ENCODE peak calls at places on chromosomes 2 and 18, in nine cellular contexts. H is tibial artery, Q is choroid plexus epithelial cell, E is fibroblast of mammary gland, O is GM12878, P is spleen, G is tibial nerve, C is uterus, S is IMR-90. R is an unnamed sample.

GRCh38 chr2:47221956-47222355 is 66.8 kb upstream of the STPG4 start:
- DNase-seq in H (peak), G (no peak), P (no peak), C (peak), E (peak), O (no peak), Q (peak), S (peak), R (no peak)

GRCh38 chr2:75287624-75288313 is 88.4 kb upstream of the TACR1 start:
- DNase-seq in Q (no peak), C (no peak), H (no peak), O (no peak), S (no peak), P (no peak), E (no peak), G (no peak), R (no peak)

GRCh38 chr2:225735844-225736243 is 336.3 kb downstream of the NYAP2 start:
- DNase-seq in G (no peak), P (no peak), E (peak), H (no peak), Q (peak), C (peak), S (peak), O (no peak), R (peak)

GRCh38 chr2:33442528-33443069 is 33.9 kb upstream of the RASGRP3 start:
- DNase-seq in P (no peak), Q (no peak), E (peak), H (no peak), O (no peak), G (no peak), S (no peak), C (no peak), R (no peak)

GRCh38 chr2:64143154-64144056 is 815 bp downstream of the PELI1 start:
- DNase-seq in H (no peak), S (peak), P (no peak), C (peak), Q (peak), O (no peak), G (no peak), E (peak), R (no peak)

GRCh38 chr2:42510191-42510929 is 16.6 kb upstream of the KCNG3 start:
- DNase-seq in Q (peak), O (no peak), H (no peak), P (no peak), E (no peak), S (no peak), G (no peak), C (no peak), R (no peak)

GRCh38 chr2:120561393-120562035 is 174.2 kb upstream of the GLI2 start:
- DNase-seq in S (no peak), H (no peak), Q (no peak), O (no peak), C (no peak), P (no peak), E (no peak), G (no peak), R (no peak)

GRCh38 chr2:9732824-9733223 is 102.0 kb upstream of the YWHAQ start:
- DNase-seq in O (no peak), H (no peak), C (no peak), G (no peak), P (no peak), E (no peak), S (no peak), Q (no peak), R (no peak)

GRCh38 chr2:96099861-96100798 is 16.2 kb downstream of the ADRA2B start:
- DNase-seq in H (peak), O (no peak), E (no peak), Q (no peak), P (peak), G (no peak), C (peak), S (no peak), R (no peak)

GRCh38 chr2:197322729-197323720 is 12.4 kb upstream of the ANKRD44 start:
- DNase-seq in H (no peak), O (no peak), C (no peak), Q (no peak), G (no peak), P (no peak), S (no peak), E (no peak), R (no peak)

GRCh38 chr2:28683100-28683706 is 68.4 kb upstream of the PPP1CB start:
- DNase-seq in Q (peak), P (no peak), S (peak), O (no peak), C (peak), H (peak), E (peak), G (peak), R (no peak)

GRCh38 chr2:65076345-65076710 is 20.1 kb downstream of the CEP68 start:
- DNase-seq in S (peak), C (no peak), G (no peak), P (no peak), O (no peak), H (no peak), E (peak), Q (peak), R (peak)

GRCh38 chr2:20759487-20759886 is 63.4 kb downstream of the LDAH start:
- DNase-seq in P (no peak), S (no peak), C (no peak), Q (no peak), G (no peak), E (no peak), O (no peak), H (no peak), R (no peak)

GRCh38 chr2:64420675-64421074 is 33.3 kb upstream of the LGALSL start:
- DNase-seq in P (no peak), S (no peak), E (no peak), O (no peak), G (no peak), Q (no peak), H (no peak), C (no peak), R (no peak)

GRCh38 chr2:127163922-127164321 is 56.2 kb downstream of the CYP27C1 start:
- DNase-seq in C (no peak), Q (no peak), P (no peak), O (no peak), G (no peak), S (no peak), E (no peak), H (no peak), R (no peak)

GRCh38 chr18:59381949-59382348 is 22.9 kb upstream of the LMAN1 start:
- DNase-seq in H (no peak), P (no peak), S (no peak), O (no peak), Q (no peak), C (no peak), E (no peak), G (no peak), R (no peak)

GRCh38 chr2:106886916-106887758 is 1.2 kb upstream of the ST6GAL2 start:
- DNase-seq in E (no peak), G (no peak), Q (peak), O (no peak), H (peak), C (no peak), P (no peak), S (no peak), R (no peak)

GRCh38 chr2:98012561-98012979 is 16.8 kb upstream of the TMEM131 start:
- DNase-seq in P (peak), O (peak), C (no peak), H (no peak), E (no peak), G (no peak), Q (peak), S (no peak), R (no peak)

GRCh38 chr2:226837334-226837733 is 1.5 kb downstream of the RHBDD1 start:
- DNase-seq in O (no peak), S (no peak), G (no peak), P (no peak), H (no peak), C (no peak), Q (no peak), E (no peak), R (no peak)

GRCh38 chr2:239018291-239019192 is 170.7 kb downstream of the TWIST2 start:
- DNase-seq in E (no peak), H (peak), O (no peak), C (no peak), P (peak), S (no peak), Q (no peak), G (no peak), R (no peak)

GRCh38 chr2:157439792-157440186 is 4.1 kb downstream of the CYTIP start:
- DNase-seq in P (no peak), G (no peak), C (no peak), H (no peak), O (no peak), E (no peak), S (no peak), Q (no peak), R (no peak)

GRCh38 chr18:21997207-21998143 is 171.9 kb upstream of the GATA6 start:
- DNase-seq in P (no peak), S (peak), O (peak), E (peak), C (peak), Q (peak), H (no peak), G (no peak), R (no peak)

GRCh38 chr2:85754313-85755095 is 713 bp downstream of the ATOH8 start:
- DNase-seq in Q (peak), P (no peak), G (no peak), S (peak), C (no peak), E (no peak), O (no peak), H (peak), R (no peak)

GRCh38 chr18:70907673-70908072 is 618.8 kb downstream of the SOCS6 start:
- DNase-seq in C (no peak), S (no peak), P (no peak), E (no peak), Q (peak), O (no peak), G (no peak), H (no peak), R (no peak)

GRCh38 chr18:55265130-55265675 is 305.9 kb upstream of the CCDC68 start:
- DNase-seq in Q (no peak), C (no peak), S (no peak), H (no peak), E (no peak), P (no peak), G (no peak), O (no peak), R (no peak)

GRCh38 chr2:145431181-145431951 is 911.4 kb upstream of the ZEB2 start:
- DNase-seq in C (no peak), E (no peak), H (no peak), S (no peak), Q (no peak), P (no peak), O (no peak), G (no peak), R (no peak)

DNA sequence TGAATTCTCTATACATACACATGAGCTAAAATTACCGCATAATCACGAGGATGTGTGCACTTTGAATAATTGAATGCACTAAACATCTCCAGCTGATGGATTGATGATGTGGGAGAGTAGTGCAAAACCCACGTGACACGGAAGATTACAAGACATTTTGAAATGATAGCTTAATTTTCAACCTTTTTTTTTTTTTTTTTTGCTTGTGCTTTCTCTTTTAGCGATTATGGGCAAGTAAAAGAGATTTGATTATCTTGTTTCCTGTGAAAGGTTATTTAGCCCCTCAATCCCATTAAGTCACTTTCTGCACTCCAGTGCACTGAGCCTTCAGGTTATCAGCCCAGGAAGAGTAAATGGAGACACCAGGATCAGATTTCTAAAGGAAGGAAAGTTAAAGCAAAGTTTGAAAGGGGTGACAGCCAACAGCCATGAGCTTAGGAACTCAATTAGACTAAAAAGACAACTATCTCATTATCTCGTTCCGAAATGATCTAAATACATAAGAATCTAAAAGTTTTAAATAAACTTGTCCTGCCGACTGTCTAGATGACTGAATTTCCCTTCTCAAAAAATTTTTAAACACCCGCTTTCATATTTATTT is 81.6 kb downstream of the CDK15 start:
- DNase-seq in G (no peak), Q (no peak), O (no peak), P (no peak), C (no peak), H (no peak), S (peak), E (no peak), R (no peak)
- H3K4me3 ChIP-seq in G (peak), Q (peak), O (no peak), P (no peak), C (no peak), H (no peak), S (peak), E (no peak), R (peak)

GRCh38 chr2:237675326-237675725 is 47.9 kb downstream of the LRRFIP1 start:
- DNase-seq in G (no peak), P (no peak), C (no peak), S (no peak), E (no peak), H (no peak), O (no peak), Q (no peak), R (no peak)
- TF ChIP-seq CTCF in G (no peak), P (no peak), C (no peak), S (no peak), E (no peak), H (no peak), O (no peak), Q (no peak), R (no peak)

DNA sequence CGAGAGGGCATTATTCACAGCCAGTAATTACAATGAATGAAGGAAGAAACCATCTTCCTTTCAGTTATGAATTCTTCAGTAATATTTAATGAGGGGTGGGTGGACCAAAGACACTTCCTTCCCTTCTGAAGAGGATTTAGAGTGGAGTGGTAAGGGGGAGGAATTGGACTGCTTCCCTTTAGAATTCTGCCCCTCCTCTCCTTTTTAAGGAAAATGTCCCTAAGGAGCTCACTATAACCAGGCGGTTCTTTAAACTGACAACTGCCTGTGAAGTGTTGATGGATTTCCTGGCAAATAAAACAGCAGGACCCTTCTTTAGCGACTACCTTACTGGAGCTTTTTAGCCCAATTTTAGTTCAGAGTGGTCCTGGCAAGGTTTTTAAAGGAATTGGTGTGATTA is 86.4 kb downstream of the LIMS1 start:
- DNase-seq in O (no peak), E (no peak), P (no peak), H (no peak), C (no peak), S (no peak), Q (no peak), G (no peak), R (no peak)
- H3K4me3 ChIP-seq in O (no peak), E (no peak), P (no peak), H (no peak), C (no peak), S (no peak), Q (no peak), G (no peak), R (no peak)

GRCh38 chr18:5073026-5073944 is 123.8 kb downstream of the AKAIN1 start:
- DNase-seq in G (no peak), C (no peak), O (no peak), Q (peak), P (no peak), H (no peak), S (peak), E (peak), R (no peak)
- TF ChIP-seq CTCF in G (peak), C (no peak), O (peak), Q (peak), P (no peak), H (peak), S (peak), E (peak), R (peak)

DNA sequence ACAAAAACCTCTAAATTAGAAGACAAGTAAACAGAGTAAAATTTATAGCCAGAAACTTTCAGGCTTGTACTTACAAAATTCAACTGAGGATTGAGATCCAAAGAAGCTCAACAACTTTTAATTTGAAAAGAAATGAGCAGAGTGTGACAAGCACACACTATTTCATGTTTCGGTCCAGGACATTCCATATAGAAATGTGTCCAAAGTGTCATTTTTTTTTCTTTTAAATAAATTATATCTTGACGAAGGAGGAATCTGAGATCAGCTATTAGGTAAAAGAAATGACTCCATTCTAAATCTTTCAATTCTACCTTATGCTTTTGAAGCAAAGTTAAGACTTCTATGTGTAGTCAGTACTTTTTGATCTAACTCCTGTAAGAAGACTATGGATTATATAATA is 4.6 kb downstream of the FN1 start:
- DNase-seq in S (no peak), H (no peak), E (peak), C (no peak), Q (peak), P (no peak), O (no peak), G (no peak), R (no peak)
- H3K4me3 ChIP-seq in S (no peak), H (no peak), E (peak), C (no peak), Q (peak), P (no peak), O (no peak), G (no peak), R (peak)